ENCODE peak calls at places on chromosomes 1 and 21, in four cellular contexts. U, Y, Q and K are unnamed samples.

GRCh38 chr1:229067546-229067945 is 203.4 kb upstream of the RAB4A start:
- DNase-seq in Y (no peak), Q (no peak), U (no peak), K (no peak)

GRCh38 chr1:42533101-42533863 is 70.2 kb downstream of the CCDC30 start:
- DNase-seq in U (no peak), Y (no peak), Q (no peak), K (no peak)

GRCh38 chr1:109821221-109821669 is 57.5 kb upstream of the EPS8L3 start:
- DNase-seq in U (peak), Q (no peak), Y (no peak), K (no peak)

GRCh38 chr21:28871388-28872015 is 121.2 kb downstream of the LTN1 start:
- DNase-seq in U (no peak), Q (no peak), Y (no peak), K (no peak)

GRCh38 chr1:153567621-153568366 is 2.1 kb upstream of the S100A2 start:
- DNase-seq in Q (no peak), Y (peak), U (no peak), K (peak)

GRCh38 chr1:25193151-25193742 is 39.1 kb downstream of the SYF2 start:
- DNase-seq in U (no peak), Q (no peak), Y (no peak), K (no peak)

GRCh38 chr1:87965193-87965592 is 636.5 kb downstream of the LMO4 start:
- DNase-seq in U (no peak), Y (no peak), Q (no peak), K (no peak)

GRCh38 chr1:29332204-29332603 is 95.9 kb downstream of the PTPRU start:
- DNase-seq in U (peak), Q (peak), Y (peak), K (peak)

GRCh38 chr1:23756676-23757075 is 13.4 kb downstream of the ELOA start:
- DNase-seq in U (no peak), Y (no peak), Q (no peak), K (no peak)

GRCh38 chr1:171913385-171913784 is 72.1 kb downstream of the DNM3 start:
- DNase-seq in Y (peak), Q (no peak), U (no peak), K (peak)

GRCh38 chr1:53316742-53317650 is 10.9 kb downstream of the LRP8 start:
- DNase-seq in Q (no peak), Y (no peak), U (no peak), K (no peak)

GRCh38 chr1:29669488-29669871 is 433.2 kb downstream of the PTPRU start:
- DNase-seq in Y (no peak), U (no peak), Q (no peak), K (no peak)

GRCh38 chr1:210373628-210373877 is 44.9 kb downstream of the HHAT start:
- DNase-seq in U (no peak), Y (no peak), Q (no peak), K (no peak)

GRCh38 chr1:18902523-18903312 is at the start of gene ALDH4A1:
- DNase-seq in Q (peak), Y (peak), U (peak), K (peak)

GRCh38 chr1:167756760-167757405 is 35.1 kb downstream of the MPZL1 start:
- DNase-seq in Y (no peak), Q (no peak), U (peak), K (no peak)

GRCh38 chr1:119946724-119947123 is 50.4 kb upstream of the ADAM30 start:
- DNase-seq in U (no peak), Q (no peak), Y (no peak), K (no peak)

GRCh38 chr1:29831500-29832117 is 595.3 kb downstream of the PTPRU start:
- DNase-seq in U (no peak), Y (no peak), Q (no peak), K (no peak)

GRCh38 chr1:1063945-1064831 is 9.9 kb downstream of the RNF223 start:
- DNase-seq in Q (no peak), Y (peak), U (peak), K (peak)

GRCh38 chr1:169623132-169623926 is 6.6 kb downstream of the SELP start:
- DNase-seq in Q (no peak), U (no peak), Y (no peak), K (no peak)

GRCh38 chr1:116569776-116570357 is 959 bp downstream of the CD58 start:
- DNase-seq in Y (peak), U (peak), Q (no peak), K (peak)

GRCh38 chr1:56461158-56462127 is 117.9 kb downstream of the PLPP3 start:
- DNase-seq in Y (peak), Q (no peak), U (peak), K (no peak)
- TF ChIP-seq JUND in Y (peak), Q (no peak), U (no peak), K (no peak)

GRCh38 chr1:46302091-46303037 is 1.1 kb downstream of the LRRC41 start:
- DNase-seq in Y (peak), Q (no peak), U (peak), K (no peak)
- TF ChIP-seq CEBPB in Y (no peak), Q (no peak), U (no peak), K (no peak)

GRCh38 chr21:41834926-41835663 is 44.0 kb downstream of the PRDM15 start:
- DNase-seq in U (no peak), Q (no peak), Y (no peak), K (no peak)

GRCh38 chr21:41832230-41833137 is 46.7 kb downstream of the PRDM15 start:
- DNase-seq in Q (no peak), Y (no peak), U (no peak), K (no peak)

GRCh38 chr21:41833138-41834115 is 45.7 kb downstream of the PRDM15 start:
- DNase-seq in Y (no peak), U (no peak), Q (no peak), K (no peak)

GRCh38 chr21:41835711-41836154 is 43.4 kb downstream of the PRDM15 start:
- DNase-seq in U (peak), Q (no peak), Y (no peak), K (no peak)

DNA sequence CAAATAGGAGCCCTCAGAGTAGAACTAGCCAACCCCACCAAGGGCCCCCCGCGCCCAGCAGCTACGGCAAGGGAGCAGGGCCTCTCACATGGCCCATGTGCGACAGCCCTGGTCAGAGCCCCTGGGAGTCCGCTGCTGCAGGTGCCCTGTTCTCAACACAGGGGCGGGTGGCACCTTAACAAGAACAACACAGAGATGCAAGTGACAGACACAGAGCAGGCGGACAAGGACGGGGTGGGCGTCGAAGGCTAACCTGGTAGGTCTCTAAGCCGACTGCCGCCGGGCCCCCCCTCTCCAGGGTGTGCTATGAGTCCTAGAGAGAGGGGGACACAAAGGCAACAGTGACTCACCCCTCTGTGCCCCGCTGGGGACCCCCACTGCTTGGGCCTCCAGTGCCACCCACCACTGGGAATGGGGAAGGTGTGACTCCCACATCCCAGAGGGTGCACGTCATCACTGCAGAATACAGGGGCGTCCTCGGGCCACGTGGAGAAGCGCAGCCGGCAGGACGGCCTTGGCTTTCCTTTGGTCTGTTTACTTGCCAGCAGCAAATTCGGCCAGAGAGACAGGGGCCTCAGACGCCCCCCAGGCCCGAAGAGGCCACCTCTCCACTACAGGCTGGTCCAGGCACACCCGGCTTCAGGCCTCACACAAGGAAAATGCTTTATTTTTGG is 44.8 kb downstream of the PRDM15 start:
- DNase-seq in U (no peak), Y (no peak), Q (no peak), K (no peak)
- TF ChIP-seq JUND in U (no peak), Y (no peak), Q (no peak), K (no peak)

GRCh38 chr21:22961248-22961647 is 1963.0 kb downstream of the NCAM2 start:
- DNase-seq in U (no peak), Q (no peak), Y (no peak), K (no peak)

DNA sequence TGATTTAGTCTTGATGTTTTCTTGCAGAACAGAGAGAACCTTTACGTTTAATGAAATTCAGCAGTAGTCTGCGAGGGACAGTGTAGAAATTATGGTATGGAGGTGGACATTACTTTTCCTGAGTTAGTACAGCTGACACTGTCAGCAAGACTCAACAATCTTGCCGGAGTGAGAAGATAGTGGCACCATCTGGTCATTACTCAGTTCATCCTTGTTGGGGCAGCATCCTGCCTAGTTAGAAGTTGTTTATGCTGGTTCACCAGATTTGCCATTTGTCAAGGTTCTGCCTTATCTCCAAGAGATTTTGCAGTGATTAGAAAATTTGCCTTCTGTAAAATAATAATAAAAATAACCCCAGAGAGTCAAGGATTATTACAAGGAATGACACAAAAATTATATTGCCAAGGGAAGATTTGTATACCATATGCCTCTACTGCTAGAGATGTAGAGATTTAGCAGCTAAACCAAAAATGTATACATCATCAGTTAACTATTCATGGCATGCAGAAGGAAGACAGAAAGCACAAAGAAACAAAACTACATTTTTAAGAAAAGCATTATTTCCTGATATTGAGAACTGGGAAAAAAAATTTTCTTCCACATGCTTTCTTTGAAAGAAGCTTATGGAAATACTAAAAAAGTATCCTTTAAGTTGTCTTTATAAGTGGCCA is 1967.4 kb downstream of the NCAM2 start:
- DNase-seq in Y (no peak), Q (no peak), U (no peak), K (no peak)
- TF ChIP-seq CEBPB in Y (no peak), Q (no peak), U (no peak), K (no peak)

DNA sequence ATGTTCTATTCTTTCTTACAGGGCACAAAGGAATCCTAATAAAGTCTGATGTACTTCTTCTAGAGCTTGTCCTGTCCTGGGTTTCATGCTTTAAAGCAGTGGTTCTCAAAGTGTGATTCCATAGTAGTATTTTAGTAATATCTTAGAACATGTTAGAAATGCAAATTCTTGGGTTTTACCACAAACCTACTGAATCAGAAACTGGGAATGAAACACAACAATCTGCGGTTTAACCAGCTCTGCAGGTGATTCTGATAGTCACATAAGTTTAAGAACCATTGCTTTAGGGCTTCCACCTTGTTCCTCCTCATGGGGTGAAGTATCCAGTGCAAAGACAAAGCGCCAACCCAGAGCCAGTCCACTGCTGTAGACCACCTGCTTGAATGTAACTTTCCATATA is 41.1 kb downstream of the NGF start:
- DNase-seq in U (no peak), Q (no peak), Y (no peak), K (no peak)
- TF ChIP-seq JUND in U (no peak), Q (no peak), Y (no peak), K (no peak)

DNA sequence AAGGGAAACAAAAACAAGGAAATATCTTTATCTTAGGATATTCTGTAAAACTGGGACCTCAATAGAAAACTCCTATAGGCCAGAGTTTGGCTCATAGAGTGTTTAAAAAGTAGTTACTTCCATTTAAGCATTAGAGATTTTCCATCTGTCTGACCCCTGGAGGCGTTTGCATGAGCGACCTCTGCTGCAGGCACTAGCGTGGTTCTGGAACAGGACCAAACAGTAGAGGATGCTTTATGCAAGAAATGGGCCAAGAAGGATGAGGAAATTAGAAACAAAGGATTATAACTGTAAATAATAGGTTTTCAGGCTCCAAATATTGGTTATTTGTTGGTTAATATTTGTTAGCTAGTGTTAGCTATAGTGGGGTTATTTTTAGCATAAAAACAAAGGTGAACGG is 5.7 kb downstream of the ZBTB40 start:
- DNase-seq in Y (no peak), U (no peak), Q (no peak), K (no peak)
- TF ChIP-seq CEBPB in Y (no peak), U (no peak), Q (no peak), K (no peak)

GRCh38 chr1:211897011-211897410 is 66.4 kb upstream of the LPGAT1 start:
- DNase-seq in Q (no peak), Y (no peak), U (no peak), K (no peak)
- TF ChIP-seq JUND in Q (no peak), Y (no peak), U (no peak), K (no peak)

DNA sequence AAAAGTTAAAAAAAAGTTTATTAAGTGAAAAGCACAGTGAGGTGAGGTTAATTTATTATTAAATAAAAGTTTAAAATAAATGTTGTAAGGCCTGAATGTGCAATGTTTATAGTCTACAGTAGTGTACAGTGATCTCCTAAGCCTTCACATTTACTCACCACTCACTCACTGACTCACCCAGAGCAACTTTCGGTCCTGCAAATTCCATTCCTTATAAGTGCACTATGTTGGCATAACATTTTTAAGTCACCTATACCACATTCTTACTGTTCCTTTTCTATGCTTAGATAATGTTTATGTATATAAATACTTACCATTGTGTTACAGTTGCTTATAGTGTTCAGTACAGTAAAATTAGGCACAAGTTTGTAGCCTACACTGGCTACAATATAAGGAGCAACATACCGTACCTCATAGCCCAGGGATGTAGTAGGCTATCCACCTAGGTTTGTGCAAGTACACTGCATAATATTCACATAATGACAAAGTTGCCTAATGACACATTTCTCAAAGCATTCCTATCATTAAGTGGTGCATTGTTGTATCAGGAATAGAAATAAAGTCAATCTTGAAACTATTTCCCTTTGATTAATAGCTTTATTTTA is 426.5 kb upstream of the BRINP3 start:
- DNase-seq in Y (no peak), U (no peak), Q (no peak), K (no peak)
- TF ChIP-seq CEBPB in Y (no peak), U (no peak), Q (no peak), K (no peak)

GRCh38 chr1:70247768-70248167 is 26.6 kb downstream of the SRSF11 start:
- DNase-seq in Y (no peak), Q (no peak), U (no peak), K (no peak)
- TF ChIP-seq JUND in Y (no peak), Q (no peak), U (peak), K (no peak)